ENCODE peak calls at places on chromosomes 13 and 19, in seven cellular contexts. L, X, F, V, I, Z and B are unnamed samples.

GRCh38 chr19:43416951-43417623 is 2.4 kb downstream of the TEX101 start:
- DNase-seq in L (no peak), X (no peak), F (no peak), V (no peak), I (no peak), Z (no peak), B (no peak)

GRCh38 chr19:38653028-38653571 is 5.7 kb downstream of the ACTN4 start:
- DNase-seq in L (peak; percentile 60), X (no peak), F (no peak), V (peak; percentile 51), I (peak; percentile 58), Z (no peak), B (no peak)

GRCh38 chr13:36135876-36136275 is 4.7 kb upstream of the DCLK1 start:
- DNase-seq in L (no peak), X (no peak), F (no peak), V (no peak), I (no peak), Z (no peak), B (no peak)

GRCh38 chr19:47676811-47677210 is 36.4 kb upstream of the EHD2 start:
- DNase-seq in L (no peak), X (no peak), F (no peak), V (no peak), I (no peak), Z (no peak), B (no peak)

GRCh38 chr13:33123066-33123940 is 107.1 kb downstream of the KL start:
- DNase-seq in L (peak; percentile 72), X (peak; percentile 53), F (no peak), V (peak; percentile 53), I (peak; percentile 65), Z (no peak), B (peak; percentile 68)

GRCh38 chr19:14536926-14537692 is 7.7 kb downstream of the TECR start:
- DNase-seq in L (peak; percentile 94), X (peak; percentile 90), F (peak; percentile 46), V (no peak), I (peak; percentile 77), Z (peak; percentile 77), B (peak; percentile 77)

GRCh38 chr19:17324357-17325114 is 10.1 kb downstream of the ANO8 start:
- DNase-seq in L (no peak), X (no peak), F (no peak), V (no peak), I (no peak), Z (no peak), B (no peak)

GRCh38 chr13:57611956-57612355 is 19.6 kb upstream of the PCDH17 start:
- DNase-seq in L (no peak), X (no peak), F (no peak), V (no peak), I (no peak), Z (no peak), B (no peak)

GRCh38 chr19:308471-309205 is 17.4 kb upstream of the PLPP2 start:
- DNase-seq in L (no peak), X (no peak), F (no peak), V (no peak), I (no peak), Z (no peak), B (no peak)
- H3K36me3 ChIP-seq in L (peaks cover 13% of the 10 kb centered on the region), X (peaks cover 68% of the 10 kb centered on the region), F (peaks cover 6% of the 10 kb centered on the region), V (peaks cover 63% of the 10 kb centered on the region), I (peaks cover 12% of the 10 kb centered on the region), Z (peaks cover 65% of the 10 kb centered on the region), B (peaks cover 71% of the 10 kb centered on the region)

GRCh38 chr13:99371956-99372355 is 64.8 kb upstream of the GPR183 start:
- DNase-seq in L (no peak), X (no peak), F (no peak), V (no peak), I (no peak), Z (no peak), B (no peak)
- H3K4me1 ChIP-seq in L (peaks cover 18% of the 10 kb centered on the region), X (peaks cover 5% of the 10 kb centered on the region), F (no peaks in the 10 kb centered on the region), V (no peaks in the 10 kb centered on the region), I (no peaks in the 10 kb centered on the region), Z (no peaks in the 10 kb centered on the region), B (peaks cover 3% of the 10 kb centered on the region)

GRCh38 chr13:51097353-51098043 is 13.6 kb downstream of the C13orf42 start:
- DNase-seq in L (no peak), X (no peak), F (no peak), V (no peak), I (no peak), Z (no peak), B (no peak)
- H3K36me3 ChIP-seq in L (no peaks in the 10 kb centered on the region), X (no peaks in the 10 kb centered on the region), F (no peaks in the 10 kb centered on the region), V (no peaks in the 10 kb centered on the region), I (no peaks in the 10 kb centered on the region), Z (no peaks in the 10 kb centered on the region), B (no peaks in the 10 kb centered on the region)

GRCh38 chr19:41548954-41549688 is 26.8 kb upstream of the CEACAM21 start:
- DNase-seq in L (peak; percentile 20), X (no peak), F (no peak), V (no peak), I (peak; percentile 89), Z (no peak), B (no peak)

GRCh38 chr19:41545547-41545946 is 30.4 kb upstream of the CEACAM21 start:
- DNase-seq in L (no peak), X (no peak), F (no peak), V (no peak), I (no peak), Z (no peak), B (no peak)

GRCh38 chr19:41548047-41548446 is 27.9 kb upstream of the CEACAM21 start:
- DNase-seq in L (no peak), X (no peak), F (no peak), V (no peak), I (no peak), Z (no peak), B (no peak)

GRCh38 chr19:41546386-41546789 is 29.6 kb upstream of the CEACAM21 start:
- DNase-seq in L (no peak), X (peak; percentile 53), F (no peak), V (no peak), I (no peak), Z (no peak), B (no peak)

DNA sequence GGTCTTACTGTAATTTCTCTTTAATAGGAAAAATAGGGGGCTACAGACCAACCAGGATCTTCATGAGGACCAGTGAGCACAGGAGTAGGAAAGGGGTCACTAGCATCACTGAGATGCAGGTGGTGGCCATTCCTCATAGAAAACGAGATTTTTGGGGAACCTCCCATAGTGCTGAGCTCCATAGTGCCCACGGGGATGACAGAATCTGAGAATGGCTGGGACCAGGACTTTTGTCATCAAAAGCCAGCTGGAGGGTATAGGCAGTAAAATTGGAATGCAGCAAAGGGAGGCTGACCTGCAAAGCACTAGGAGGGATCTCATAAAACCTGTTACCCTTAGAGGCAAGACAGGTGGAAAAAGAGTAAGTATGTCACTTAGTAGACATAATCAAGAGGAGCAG is 28.4 kb upstream of the CEACAM21 start:
- DNase-seq in L (no peak), X (no peak), F (no peak), V (no peak), I (no peak), Z (no peak), B (no peak)
- H3K4me1 ChIP-seq in L (no peaks in the 10 kb centered on the region), X (peaks cover 47% of the 10 kb centered on the region), F (no peaks in the 10 kb centered on the region), V (no peaks in the 10 kb centered on the region), I (peaks cover 38% of the 10 kb centered on the region), Z (no peaks in the 10 kb centered on the region), B (peaks cover 4% of the 10 kb centered on the region)

GRCh38 chr19:1438035-1438932 is at the start of gene RPS15:
- DNase-seq in L (peak; percentile 97), X (peak; percentile 96), F (peak; percentile 95), V (peak; percentile 94), I (peak; percentile 98), Z (peak; percentile 80), B (peak; percentile 96)
- H3K36me3 ChIP-seq in L (peaks cover 22% of the 10 kb centered on the region), X (peaks cover 66% of the 10 kb centered on the region), F (peaks cover 20% of the 10 kb centered on the region), V (peaks cover 52% of the 10 kb centered on the region), I (peaks cover 7% of the 10 kb centered on the region), Z (peaks cover 68% of the 10 kb centered on the region), B (peaks cover 60% of the 10 kb centered on the region)